ENCODE peak calls at places on chromosomes 12 and 14, in nine cellular contexts. D, P, L, O, T, B, V, Y and C are unnamed samples.

GRCh38 chr14:44791730-44792129 is 170.0 kb downstream of the KLHL28 start:
- DNase-seq in D (no peak), B (no peak), V (no peak), P (no peak), T (no peak), Y (no peak), L (no peak), O (no peak), C (no peak)

GRCh38 chr12:29212682-29213397 is 63.8 kb downstream of the FAR2 start:
- DNase-seq in V (no peak), O (no peak), B (no peak), L (peak; percentile 3), T (no peak), Y (no peak), D (no peak), P (peak; percentile 11), C (no peak)

GRCh38 chr12:120012067-120012621 is 23.1 kb downstream of the BICDL1 start:
- DNase-seq in L (peak; percentile 40), Y (peak; percentile 66), D (peak; percentile 78), B (peak; percentile 18), T (peak; percentile 36), P (peak; percentile 38), V (peak; percentile 6), O (no peak), C (peak; percentile 70)

GRCh38 chr14:71529855-71530254 is 402.4 kb upstream of the RGS6 start:
- DNase-seq in D (no peak), B (no peak), P (no peak), L (peak; percentile 93), V (no peak), T (no peak), O (no peak), Y (no peak), C (no peak)

GRCh38 chr12:56288705-56289387 is 11.3 kb downstream of the CS start:
- DNase-seq in B (no peak), Y (no peak), T (no peak), O (no peak), P (no peak), D (no peak), V (no peak), L (no peak), C (no peak)

GRCh38 chr14:68840454-68840853 is 47.6 kb upstream of the ZFP36L1 start:
- DNase-seq in B (no peak), L (no peak), P (no peak), O (peak; percentile 38), D (no peak), T (no peak), Y (no peak), V (no peak), C (no peak)

GRCh38 chr12:94566345-94566744 is 84.0 kb downstream of the TMCC3 start:
- DNase-seq in P (no peak), B (no peak), O (no peak), V (peak; percentile 4), Y (no peak), T (no peak), D (no peak), L (no peak), C (no peak)

GRCh38 chr12:2057041-2057792 is 4.4 kb downstream of the CACNA1C start:
- DNase-seq in O (peak; percentile 52), L (peak; percentile 64), P (peak; percentile 79), Y (peak; percentile 75), V (peak; percentile 78), B (peak; percentile 34), D (peak; percentile 97), T (peak; percentile 93), C (peak; percentile 50)

GRCh38 chr14:105486974-105487448 is 325 bp downstream of the CRIP1 start:
- DNase-seq in O (no peak), L (no peak), P (no peak), T (peak; percentile 45), D (peak; percentile 62), Y (no peak), B (no peak), V (no peak), C (no peak)

GRCh38 chr14:93456356-93456755 is 25.6 kb downstream of the UNC79 start:
- DNase-seq in B (no peak), T (no peak), D (no peak), V (no peak), Y (no peak), L (no peak), O (no peak), P (no peak), C (peak; percentile 51)

GRCh38 chr14:61489932-61490331 is 168.6 kb downstream of the PRKCH start:
- DNase-seq in Y (no peak), L (no peak), V (no peak), T (no peak), O (no peak), B (no peak), P (no peak), D (no peak), C (peak; percentile 32)

GRCh38 chr14:74427651-74428050 is 1.6 kb upstream of the SYNDIG1L start:
- DNase-seq in Y (no peak), L (no peak), B (no peak), V (no peak), P (no peak), D (no peak), T (no peak), O (no peak), C (no peak)

GRCh38 chr12:115998119-115998633 is 279.3 kb downstream of the MED13L start:
- DNase-seq in L (peak; percentile 78), D (peak; percentile 73), T (peak; percentile 67), P (peak; percentile 53), Y (peak; percentile 27), B (peak; percentile 32), V (peak; percentile 50), O (peak; percentile 21), C (peak; percentile 81)

GRCh38 chr14:26522985-26523384 is 74.8 kb downstream of the NOVA1 start:
- DNase-seq in L (peak; percentile 86), D (no peak), B (no peak), O (no peak), V (no peak), P (no peak), T (no peak), Y (no peak), C (peak; percentile 27)

GRCh38 chr14:57485635-57486034 is 8.0 kb downstream of the CCDC198 start:
- DNase-seq in L (no peak), D (no peak), B (no peak), O (no peak), V (peak; percentile 71), T (no peak), Y (no peak), P (no peak), C (no peak)

GRCh38 chr14:31529053-31529452 is 32.2 kb upstream of the NUBPL start:
- DNase-seq in T (no peak), O (no peak), P (no peak), B (no peak), L (no peak), Y (no peak), D (no peak), V (no peak), C (no peak)

GRCh38 chr14:42855159-42855558 is 1248.5 kb downstream of the LRFN5 start:
- DNase-seq in O (no peak), L (no peak), Y (no peak), B (no peak), D (no peak), V (no peak), P (no peak), T (no peak), C (no peak)

GRCh38 chr14:106790189-106791036 is 1264.0 kb downstream of the TMEM121 start:
- DNase-seq in T (peak; percentile 2), B (no peak), D (peak; percentile 24), Y (peak; percentile 68), V (peak; percentile 90), P (no peak), O (peak; percentile 71), L (peak; percentile 6), C (peak; percentile 36)

GRCh38 chr14:23115918-23116317 is 3.1 kb downstream of the CEBPE start:
- DNase-seq in V (no peak), L (no peak), B (no peak), T (no peak), D (no peak), P (no peak), Y (no peak), O (no peak), C (no peak)

GRCh38 chr12:100460702-100461101 is 13.0 kb upstream of the NR1H4 start:
- DNase-seq in L (no peak), D (peak; percentile 42), T (peak; percentile 37), B (no peak), P (no peak), O (no peak), V (no peak), Y (no peak), C (no peak)

GRCh38 chr14:89690139-89690538 is 264.4 kb downstream of the EFCAB11 start:
- DNase-seq in T (no peak), D (no peak), V (no peak), P (no peak), L (no peak), O (no peak), B (no peak), Y (no peak), C (no peak)
- H3K79me2 ChIP-seq in T (no peaks in the 10 kb centered on the region), D (no peaks in the 10 kb centered on the region), V (no peaks in the 10 kb centered on the region), P (no peaks in the 10 kb centered on the region), L (no peaks in the 10 kb centered on the region), O (no peaks in the 10 kb centered on the region), B (no peaks in the 10 kb centered on the region), Y (no peaks in the 10 kb centered on the region), C (no peaks in the 10 kb centered on the region)

DNA sequence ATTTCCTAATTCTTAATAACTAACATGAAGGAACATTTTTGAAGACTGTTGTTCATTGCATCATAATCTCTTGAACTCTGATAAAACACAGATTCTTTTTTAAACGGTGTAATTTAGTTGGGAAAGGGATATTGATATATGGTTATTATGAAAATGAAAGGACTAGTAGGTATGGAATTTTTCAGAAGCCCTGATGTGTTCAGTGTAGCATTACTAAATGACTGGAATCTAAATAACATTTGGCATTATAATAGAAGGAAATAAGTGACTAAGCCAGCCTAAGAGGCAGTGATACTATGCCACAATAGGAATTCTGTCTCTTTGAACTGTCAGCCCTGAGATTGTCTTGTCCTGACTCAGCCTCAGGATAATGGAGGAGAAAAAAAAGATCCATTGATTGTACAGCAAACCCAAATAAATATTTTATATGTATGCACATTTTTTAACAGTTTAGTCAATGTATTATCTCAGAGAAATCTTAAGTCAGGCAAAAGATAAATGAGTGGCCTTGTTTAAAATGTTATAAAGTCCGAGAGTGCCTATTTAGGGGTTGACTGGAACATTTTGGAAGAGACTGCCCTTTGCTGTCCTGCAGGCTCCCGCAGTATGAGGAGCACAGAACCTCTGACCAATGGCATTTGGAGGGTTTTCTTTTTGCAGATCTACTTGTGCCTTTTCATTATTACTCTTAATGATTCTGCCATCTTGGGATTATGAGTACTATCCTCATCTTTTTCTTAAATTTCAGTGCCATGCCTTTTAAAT is 271.2 kb downstream of the EGLN3 start:
- DNase-seq in V (no peak), T (no peak), Y (no peak), P (no peak), B (no peak), O (no peak), L (peak; percentile 83), D (no peak), C (peak; percentile 96)
- TF ChIP-seq EZH2phosphoT487 in V (no peak), T (no peak), Y (no peak), P (no peak), B (no peak), O (no peak), L (no peak), D (no peak), C (no peak)

GRCh38 chr12:118342115-118342514 is 30.6 kb downstream of the TAOK3 start:
- DNase-seq in P (no peak), B (no peak), V (no peak), T (no peak), D (no peak), L (no peak), Y (no peak), O (no peak), C (no peak)
- H3K79me2 ChIP-seq in P (peaks cover 6% of the 10 kb centered on the region), B (no peaks in the 10 kb centered on the region), V (peaks cover 63% of the 10 kb centered on the region), T (no peaks in the 10 kb centered on the region), D (no peaks in the 10 kb centered on the region), L (peaks cover 89% of the 10 kb centered on the region), Y (peaks cover 38% of the 10 kb centered on the region), O (no peaks in the 10 kb centered on the region), C (no peaks in the 10 kb centered on the region)

GRCh38 chr14:63922696-63923421 is 70.1 kb downstream of the SYNE2 start:
- DNase-seq in B (peak; percentile 2), O (peak; percentile 72), L (peak; percentile 15), Y (no peak), V (no peak), D (no peak), P (peak; percentile 72), T (no peak), C (peak; percentile 42)
- TF ChIP-seq EZH2phosphoT487 in B (no peak), O (no peak), L (no peak), Y (no peak), V (no peak), D (no peak), P (no peak), T (no peak), C (no peak)